ENCODE peak calls at places on chromosomes 5 and 9, in six cellular contexts. Q, V, D, W, N and S are unnamed samples.

GRCh38 chr5:139406960-139407359 is 3.1 kb upstream of the SPATA24 start:
- DNase-seq in Q (no peak), N (no peak), V (no peak), W (no peak), D (no peak), S (no peak)

GRCh38 chr5:181058786-181059296 is 18.8 kb downstream of the BTNL9 start:
- DNase-seq in V (no peak), N (no peak), W (no peak), Q (no peak), D (no peak), S (no peak)

GRCh38 chr5:39526914-39527477 is 102.2 kb upstream of the DAB2 start:
- DNase-seq in W (no peak), Q (peak; percentile 25), V (no peak), N (no peak), D (no peak), S (no peak)

GRCh38 chr5:117380316-117380715 is 805.7 kb upstream of the SEMA6A start:
- DNase-seq in W (no peak), N (no peak), D (no peak), V (no peak), Q (no peak), S (no peak)

GRCh38 chr5:92581690-92582089 is 999.3 kb downstream of the NR2F1-AS1 start:
- DNase-seq in Q (no peak), D (no peak), N (no peak), V (no peak), W (no peak), S (no peak)

GRCh38 chr5:165296401-165297130 is 1791.1 kb downstream of the MAT2B start:
- DNase-seq in D (no peak), W (no peak), Q (no peak), V (no peak), N (no peak), S (no peak)

GRCh38 chr5:1012900-1013237 is 4.3 kb downstream of the NKD2 start:
- DNase-seq in N (no peak), V (no peak), D (peak; percentile 46), Q (no peak), W (no peak), S (peak; percentile 56)

GRCh38 chr5:132260051-132260450 is 2.6 kb downstream of the PDLIM4 start:
- DNase-seq in Q (no peak), V (peak; percentile 76), N (peak; percentile 83), W (peak; percentile 82), D (no peak), S (peak; percentile 43)

GRCh38 chr5:112626079-112626478 is 111.6 kb upstream of the APC start:
- DNase-seq in V (no peak), Q (no peak), W (no peak), N (no peak), D (no peak), S (no peak)

GRCh38 chr5:84017704-84018240 is 297.1 kb upstream of the HAPLN1 start:
- DNase-seq in D (no peak), W (peak; percentile 43), V (no peak), N (no peak), Q (no peak), S (no peak)

GRCh38 chr5:135105105-135105484 is 71.1 kb upstream of the PITX1 start:
- DNase-seq in W (no peak), Q (no peak), D (peak; percentile 34), V (peak; percentile 19), N (no peak), S (no peak)

GRCh38 chr5:77232959-77233358 is 22.5 kb downstream of the PDE8B start:
- DNase-seq in V (no peak), W (peak; percentile 53), D (no peak), N (no peak), Q (no peak), S (no peak)

GRCh38 chr5:151092750-151093149 is 11.9 kb upstream of the TNIP1 start:
- DNase-seq in Q (no peak), N (peak; percentile 90), D (peak; percentile 74), W (peak; percentile 86), V (no peak), S (no peak)

GRCh38 chr9:120755827-120756434 is 37.3 kb downstream of the FBXW2 start:
- DNase-seq in W (peak; percentile 12), Q (peak; percentile 24), V (no peak), N (peak; percentile 35), D (no peak), S (no peak)

GRCh38 chr9:93086445-93087224 is 9.4 kb upstream of the CARD19 start:
- DNase-seq in Q (no peak), W (no peak), D (peak; percentile 44), N (no peak), V (peak; percentile 0), S (peak; percentile 28)

GRCh38 chr5:78467744-78468357 is 107.4 kb downstream of the SCAMP1 start:
- DNase-seq in V (no peak), D (no peak), N (peak; percentile 20), W (peak; percentile 53), Q (no peak), S (no peak)

GRCh38 chr5:113213551-113213971 is 221.2 kb downstream of the TSSK1B start:
- DNase-seq in N (no peak), W (peak; percentile 18), D (no peak), V (no peak), Q (no peak), S (no peak)

GRCh38 chr5:30572279-30572678 is 621.2 kb upstream of the CDH6 start:
- DNase-seq in N (no peak), V (no peak), Q (no peak), D (no peak), W (peak; percentile 27), S (no peak)

GRCh38 chr9:133106511-133107244 is 14.4 kb downstream of the RALGDS start:
- DNase-seq in V (peak; percentile 62), D (peak; percentile 58), W (no peak), N (no peak), Q (no peak), S (peak; percentile 70)

GRCh38 chr5:102119252-102119651 is 176.8 kb downstream of the SLCO4C1 start:
- DNase-seq in Q (no peak), W (no peak), D (no peak), V (no peak), N (no peak), S (no peak)

GRCh38 chr5:170206958-170207357 is 25.8 kb upstream of the C5orf58 start:
- DNase-seq in V (no peak), D (no peak), W (no peak), N (no peak), Q (no peak), S (no peak)

GRCh38 chr5:132663771-132664695 is 6.1 kb downstream of the IL13 start:
- DNase-seq in V (no peak), N (no peak), W (no peak), D (no peak), Q (no peak), S (peak; percentile 68)

GRCh38 chr9:134318941-134319305 is 7.3 kb upstream of the RXRA start:
- DNase-seq in N (no peak), D (peak; percentile 52), V (peak; percentile 54), W (no peak), Q (no peak), S (peak; percentile 56)

GRCh38 chr5:31047621-31048020 is 145.9 kb upstream of the CDH6 start:
- DNase-seq in W (no peak), V (no peak), D (no peak), N (no peak), Q (no peak), S (no peak)

GRCh38 chr9:6757988-6758417 is 230 bp downstream of the KDM4C start:
- DNase-seq in Q (no peak), W (no peak), D (no peak), V (no peak), N (no peak), S (no peak)

GRCh38 chr5:59548807-59549357 is 344.6 kb downstream of the PDE4D start:
- DNase-seq in Q (no peak), W (no peak), V (no peak), D (no peak), N (peak; percentile 37), S (no peak)

GRCh38 chr5:116303810-116304209 is 219.0 kb downstream of the COMMD10 start:
- DNase-seq in Q (no peak), D (no peak), W (no peak), V (no peak), N (no peak), S (no peak)

GRCh38 chr5:108148715-108149139 is 233.2 kb downstream of the FBXL17 start:
- DNase-seq in Q (no peak), V (no peak), N (peak; percentile 9), D (no peak), W (peak; percentile 19), S (no peak)

GRCh38 chr9:21996438-21996837 is 1.8 kb downstream of the CDKN2B-AS1 start:
- DNase-seq in D (no peak), Q (no peak), W (no peak), N (no peak), V (no peak), S (no peak)

GRCh38 chr9:75974006-75974766 is 83.7 kb downstream of the PCSK5 start:
- DNase-seq in Q (no peak), W (no peak), N (no peak), D (no peak), V (no peak), S (no peak)

GRCh38 chr9:131304676-131305366 is 15.3 kb downstream of the PLPP7 start:
- DNase-seq in W (peak; percentile 44), V (no peak), D (no peak), N (no peak), Q (no peak), S (no peak)

GRCh38 chr9:88161144-88161543 is 22.9 kb upstream of the SPATA31C2 start:
- DNase-seq in D (no peak), V (no peak), Q (no peak), W (no peak), N (no peak), S (no peak)

GRCh38 chr9:127181595-127182190 is 59.3 kb upstream of the ANGPTL2 start:
- DNase-seq in V (peak; percentile 44), W (no peak), Q (no peak), N (no peak), D (peak; percentile 38), S (peak; percentile 17)

GRCh38 chr5:1130218-1130946 is 18.5 kb upstream of the SLC12A7 start:
- DNase-seq in Q (no peak), D (no peak), W (no peak), N (no peak), V (no peak), S (no peak)

GRCh38 chr9:109181284-109181683 is 14.2 kb upstream of the FRRS1L start:
- DNase-seq in D (no peak), N (no peak), Q (no peak), W (no peak), V (no peak), S (no peak)